ENCODE peak calls at places on chromosome 1, in seven cellular contexts. J is body of pancreas, I is A549, Q is uterus, D is PC-3, M is IMR-90, C is left lung. G is an unnamed sample.
A peak's percentile ranks its signal among the peaks of the same experiment; 100 is the strongest.

GRCh38 chr1:37868466-37868865 is 9.1 kb upstream of the MTF1 start:
- DNase-seq in J (no peak), I (no peak), Q (no peak), D (no peak), M (no peak), C (no peak), G (no peak)

GRCh38 chr1:243645281-243645680 is 204.8 kb downstream of the AKT3 start:
- DNase-seq in J (no peak), I (no peak), Q (no peak), D (no peak), M (no peak), C (no peak), G (no peak)

GRCh38 chr1:51312718-51313117 is 17.6 kb downstream of the TTC39A start:
- DNase-seq in J (no peak), I (no peak), Q (no peak), D (no peak), M (no peak), C (no peak), G (no peak)

GRCh38 chr1:166884040-166884642 is 8.1 kb upstream of the TADA1 start:
- DNase-seq in J (peak; percentile 43), I (peak; percentile 9), Q (peak; percentile 60), D (no peak), M (peak; percentile 12), C (peak; percentile 38), G (peak; percentile 69)

GRCh38 chr1:31954607-31955283 is 16.6 kb upstream of the PTP4A2 start:
- DNase-seq in J (peak; percentile 49), I (peak; percentile 95), Q (peak; percentile 89), D (peak; percentile 91), M (peak; percentile 99), C (peak; percentile 93), G (peak; percentile 94)

GRCh38 chr1:235073331-235073967 is 55.2 kb downstream of the TOMM20 start:
- DNase-seq in J (peak; percentile 94), I (peak; percentile 99), Q (no peak), D (peak; percentile 95), M (no peak), C (peak; percentile 87), G (peak; percentile 66)

GRCh38 chr1:8639165-8639564 is 178.3 kb downstream of the RERE start:
- DNase-seq in J (no peak), I (no peak), Q (no peak), D (no peak), M (no peak), C (no peak), G (no peak)

GRCh38 chr1:53899206-53899628 is 5.2 kb downstream of the DIO1 start:
- DNase-seq in J (peak; percentile 32), I (no peak), Q (peak; percentile 48), D (peak; percentile 67), M (peak; percentile 69), C (peak; percentile 52), G (no peak)

GRCh38 chr1:43359696-43360095 is 915 bp downstream of the CDC20 start:
- DNase-seq in J (no peak), I (no peak), Q (no peak), D (no peak), M (no peak), C (no peak), G (no peak)

GRCh38 chr1:60866251-60866650 is 216.1 kb upstream of the NFIA start:
- DNase-seq in J (no peak), I (no peak), Q (no peak), D (no peak), M (no peak), C (no peak), G (no peak)

DNA sequence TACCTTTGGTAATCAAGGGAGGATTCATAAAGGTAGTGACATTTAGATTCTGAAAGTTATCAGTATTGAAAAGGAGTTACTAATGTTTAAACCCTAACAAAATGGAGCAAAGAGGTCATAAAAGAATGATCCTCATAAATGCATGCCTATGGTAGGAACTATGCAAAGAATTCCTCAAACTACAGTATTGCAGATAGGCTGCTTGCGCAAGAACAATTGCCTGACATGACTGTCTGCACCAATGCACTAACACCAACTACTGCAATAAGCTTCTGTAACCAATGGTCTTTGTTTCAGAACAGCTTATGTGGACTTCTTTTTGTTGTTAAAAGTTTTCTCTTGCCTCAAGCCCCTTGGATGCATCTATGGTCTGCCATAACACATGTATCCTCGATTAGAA is 597.3 kb upstream of the ADGRL4 start:
- DNase-seq in J (no peak), I (no peak), Q (no peak), D (peak; percentile 3), M (peak; percentile 63), C (no peak), G (no peak)
- H3K27ac ChIP-seq in J (no peak overlapping the region), I (no peak overlapping the region), Q (no peak overlapping the region), D (no peak overlapping the region), M (no peak overlapping the region), C (no peak overlapping the region), G (no peak overlapping the region)

GRCh38 chr1:115213130-115213529 is 123.8 kb upstream of the TSPAN2 start:
- DNase-seq in J (no peak), I (no peak), Q (no peak), D (no peak), M (no peak), C (no peak), G (no peak)
- H3K9me3 ChIP-seq in J (no peaks in the 10 kb centered on the region), I (no peaks in the 10 kb centered on the region), Q (no peaks in the 10 kb centered on the region), D (no peaks in the 10 kb centered on the region), M (no peaks in the 10 kb centered on the region), C (no peaks in the 10 kb centered on the region), G (no peaks in the 10 kb centered on the region)

DNA sequence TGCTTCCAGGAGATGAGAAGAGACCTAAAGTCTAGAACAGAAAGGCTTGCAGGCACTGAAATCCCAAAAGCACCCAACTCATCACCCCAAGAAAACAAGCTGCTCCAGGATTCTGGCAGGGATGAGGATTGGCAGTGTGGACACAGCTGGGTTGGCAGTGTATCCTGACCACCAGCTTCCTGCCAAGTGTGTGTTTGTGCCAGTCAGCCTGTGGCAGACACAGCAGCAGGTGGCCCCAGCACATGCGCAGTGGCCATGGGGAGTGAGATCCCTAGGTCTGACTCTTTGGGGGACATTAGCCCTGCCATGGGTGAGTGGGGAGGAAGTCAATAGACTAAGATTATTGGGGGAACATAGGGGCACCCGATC is 8.7 kb upstream of the SNAPIN start:
- DNase-seq in J (peak; percentile 92), I (no peak), Q (no peak), D (peak; percentile 76), M (no peak), C (no peak), G (peak; percentile 72)
- H3K4me1 ChIP-seq in J (peaks cover 59% of the 10 kb centered on the region), I (peaks cover 6% of the 10 kb centered on the region), Q (no peaks in the 10 kb centered on the region), D (peaks cover 14% of the 10 kb centered on the region), M (peaks cover 7% of the 10 kb centered on the region), C (no peaks in the 10 kb centered on the region), G (peaks cover 3% of the 10 kb centered on the region)

GRCh38 chr1:79322511-79323027 is 316.0 kb upstream of the ADGRL4 start:
- DNase-seq in J (no peak), I (no peak), Q (no peak), D (peak; percentile 24), M (peak; percentile 50), C (no peak), G (no peak)
- H3K27ac ChIP-seq in J (no peak overlapping the region), I (peak overlapping the region; percentile 75), Q (no peak overlapping the region), D (peak overlapping the region; percentile 75), M (peak overlapping the region; percentile 74), C (no peak overlapping the region), G (no peak overlapping the region)

G was measured in right cardiac atrium.